ENCODE peak calls at places on chromosome 15, in eight cellular contexts. One of them, this sample, is unnamed.

GRCh38 chr15:53880353-53880752 is 97.9 kb upstream of the UNC13C start:
- DNase-seq in GM23248: no peak
- DNase-seq in astrocyte: no peak
- DNase-seq in PC-3: no peak
- DNase-seq in neuronal stem cell: no peak
- DNase-seq in fibroblast of lung: no peak
- DNase-seq in SK-N-SH: no peak
- DNase-seq in H9: no peak
- DNase-seq in this sample: no peak

GRCh38 chr15:40762919-40763800 is 708 bp upstream of the GCHFR start:
- DNase-seq in fibroblast of lung: peak; percentile 57
- DNase-seq in neuronal stem cell: no peak
- DNase-seq in PC-3: peak; percentile 75
- DNase-seq in astrocyte: peak; percentile 35
- DNase-seq in GM23248: peak; percentile 56
- DNase-seq in H9: peak; percentile 64
- DNase-seq in SK-N-SH: peak; percentile 83
- DNase-seq in this sample: no peak

GRCh38 chr15:45715528-45715927 is 80.7 kb downstream of the SQOR start:
- DNase-seq in SK-N-SH: no peak
- DNase-seq in GM23248: peak; percentile 45
- DNase-seq in PC-3: peak; percentile 30
- DNase-seq in fibroblast of lung: no peak
- DNase-seq in astrocyte: no peak
- DNase-seq in neuronal stem cell: no peak
- DNase-seq in H9: no peak
- DNase-seq in this sample: peak; percentile 25

GRCh38 chr15:40303576-40303975 is 4.2 kb downstream of the PLCB2 start:
- DNase-seq in astrocyte: no peak
- DNase-seq in GM23248: no peak
- DNase-seq in PC-3: no peak
- DNase-seq in neuronal stem cell: no peak
- DNase-seq in fibroblast of lung: no peak
- DNase-seq in H9: no peak
- DNase-seq in SK-N-SH: no peak
- DNase-seq in this sample: no peak

GRCh38 chr15:67193223-67194009 is 61.0 kb downstream of the AAGAB start:
- DNase-seq in GM23248: no peak
- DNase-seq in SK-N-SH: no peak
- DNase-seq in PC-3: no peak
- DNase-seq in neuronal stem cell: no peak
- DNase-seq in fibroblast of lung: no peak
- DNase-seq in astrocyte: no peak
- DNase-seq in H9: no peak
- DNase-seq in this sample: no peak

GRCh38 chr15:30791239-30791638 is 112.5 kb upstream of the FAN1 start:
- DNase-seq in SK-N-SH: peak; percentile 16
- DNase-seq in PC-3: peak; percentile 31
- DNase-seq in fibroblast of lung: no peak
- DNase-seq in GM23248: peak; percentile 15
- DNase-seq in H9: peak; percentile 68
- DNase-seq in astrocyte: no peak
- DNase-seq in neuronal stem cell: no peak
- DNase-seq in this sample: no peak

GRCh38 chr15:74320358-74321247 is 46.8 kb downstream of the CYP11A1 start:
- DNase-seq in astrocyte: no peak
- DNase-seq in H9: peak; percentile 64
- DNase-seq in neuronal stem cell: no peak
- DNase-seq in PC-3: peak; percentile 67
- DNase-seq in GM23248: peak; percentile 76
- DNase-seq in SK-N-SH: peak; percentile 76
- DNase-seq in fibroblast of lung: no peak
- DNase-seq in this sample: peak; percentile 53

GRCh38 chr15:98547741-98548166 is 100.6 kb upstream of the IGF1R start:
- DNase-seq in astrocyte: peak; percentile 6
- DNase-seq in SK-N-SH: no peak
- DNase-seq in H9: peak; percentile 48
- DNase-seq in fibroblast of lung: no peak
- DNase-seq in neuronal stem cell: no peak
- DNase-seq in PC-3: no peak
- DNase-seq in GM23248: peak; percentile 30
- DNase-seq in this sample: no peak

GRCh38 chr15:35692256-35692867 is 146.4 kb upstream of the DPH6 start:
- DNase-seq in PC-3: peak; percentile 16
- DNase-seq in SK-N-SH: no peak
- DNase-seq in GM23248: peak; percentile 22
- DNase-seq in H9: no peak
- DNase-seq in neuronal stem cell: no peak
- DNase-seq in astrocyte: no peak
- DNase-seq in fibroblast of lung: no peak
- DNase-seq in this sample: no peak

GRCh38 chr15:74954515-74954914 is 2.1 kb downstream of the RPP25 start:
- DNase-seq in neuronal stem cell: no peak
- DNase-seq in SK-N-SH: peak; percentile 79
- DNase-seq in H9: no peak
- DNase-seq in GM23248: peak; percentile 52
- DNase-seq in astrocyte: peak; percentile 77
- DNase-seq in fibroblast of lung: peak; percentile 85
- DNase-seq in PC-3: no peak
- DNase-seq in this sample: no peak

GRCh38 chr15:64209680-64210334 is 47.0 kb upstream of the PPIB start:
- DNase-seq in SK-N-SH: peak; percentile 41
- DNase-seq in GM23248: peak; percentile 64
- DNase-seq in fibroblast of lung: peak; percentile 42
- DNase-seq in PC-3: peak; percentile 68
- DNase-seq in astrocyte: peak; percentile 23
- DNase-seq in H9: no peak
- DNase-seq in neuronal stem cell: no peak
- DNase-seq in this sample: peak; percentile 33

GRCh38 chr15:95604634-95605036 is 725.9 kb upstream of the NR2F2 start:
- DNase-seq in H9: no peak
- DNase-seq in GM23248: peak; percentile 90
- DNase-seq in neuronal stem cell: no peak
- DNase-seq in astrocyte: peak; percentile 94
- DNase-seq in PC-3: peak; percentile 86
- DNase-seq in fibroblast of lung: peak; percentile 92
- DNase-seq in SK-N-SH: no peak
- DNase-seq in this sample: no peak

GRCh38 chr15:37096878-37097568 is 3.3 kb downstream of the MEIS2 start:
- DNase-seq in fibroblast of lung: no peak
- DNase-seq in PC-3: no peak
- DNase-seq in neuronal stem cell: peak; percentile 53
- DNase-seq in astrocyte: no peak
- DNase-seq in H9: peak; percentile 41
- DNase-seq in GM23248: peak; percentile 63
- DNase-seq in SK-N-SH: peak; percentile 54
- DNase-seq in this sample: no peak

GRCh38 chr15:99108993-99109392 is 4.1 kb downstream of the SYNM start:
- DNase-seq in neuronal stem cell: no peak
- DNase-seq in PC-3: no peak
- DNase-seq in SK-N-SH: no peak
- DNase-seq in GM23248: no peak
- DNase-seq in astrocyte: no peak
- DNase-seq in H9: no peak
- DNase-seq in fibroblast of lung: no peak
- DNase-seq in this sample: no peak

GRCh38 chr15:40516322-40516721 is 45.5 kb downstream of the CHST14 start:
- DNase-seq in neuronal stem cell: no peak
- DNase-seq in PC-3: no peak
- DNase-seq in astrocyte: no peak
- DNase-seq in fibroblast of lung: no peak
- DNase-seq in GM23248: no peak
- DNase-seq in SK-N-SH: no peak
- DNase-seq in H9: no peak
- DNase-seq in this sample: no peak

GRCh38 chr15:25249236-25250010 is 189.4 kb downstream of the UBE3A start:
- DNase-seq in PC-3: no peak
- DNase-seq in SK-N-SH: no peak
- DNase-seq in fibroblast of lung: no peak
- DNase-seq in GM23248: no peak
- DNase-seq in H9: peak; percentile 9
- DNase-seq in neuronal stem cell: no peak
- DNase-seq in astrocyte: no peak
- DNase-seq in this sample: no peak

GRCh38 chr15:98853593-98854420 is 153.8 kb downstream of the PGPEP1L start:
- DNase-seq in SK-N-SH: no peak
- DNase-seq in H9: no peak
- DNase-seq in astrocyte: no peak
- DNase-seq in fibroblast of lung: no peak
- DNase-seq in neuronal stem cell: no peak
- DNase-seq in PC-3: peak; percentile 33
- DNase-seq in GM23248: peak; percentile 55
- DNase-seq in this sample: no peak

GRCh38 chr15:29942144-29942543 is 119.9 kb upstream of the TJP1 start:
- DNase-seq in H9: no peak
- DNase-seq in fibroblast of lung: no peak
- DNase-seq in neuronal stem cell: no peak
- DNase-seq in GM23248: peak; percentile 19
- DNase-seq in astrocyte: no peak
- DNase-seq in SK-N-SH: peak; percentile 22
- DNase-seq in PC-3: peak; percentile 35
- DNase-seq in this sample: no peak

GRCh38 chr15:78909160-78909695 is 35.6 kb downstream of the CTSH start:
- DNase-seq in neuronal stem cell: no peak
- DNase-seq in fibroblast of lung: no peak
- DNase-seq in SK-N-SH: no peak
- DNase-seq in astrocyte: no peak
- DNase-seq in PC-3: no peak
- DNase-seq in GM23248: no peak
- DNase-seq in H9: no peak
- DNase-seq in this sample: no peak
- H3K4me1 ChIP-seq in neuronal stem cell: no peaks in the 10 kb centered on the region
- H3K4me1 ChIP-seq in fibroblast of lung: peaks cover 28% of the 10 kb centered on the region
- H3K4me1 ChIP-seq in SK-N-SH: peaks cover 17% of the 10 kb centered on the region
- H3K4me1 ChIP-seq in astrocyte: peaks cover 7% of the 10 kb centered on the region
- H3K4me1 ChIP-seq in PC-3: peaks cover 21% of the 10 kb centered on the region
- H3K4me1 ChIP-seq in GM23248: peaks cover 39% of the 10 kb centered on the region
- H3K4me1 ChIP-seq in H9: peaks cover 2% of the 10 kb centered on the region
- H3K4me1 ChIP-seq in this sample: no peaks in the 10 kb centered on the region

GRCh38 chr15:100918034-100918689 is 995 bp upstream of the LRRK1 start:
- DNase-seq in astrocyte: peak; percentile 53
- DNase-seq in fibroblast of lung: peak; percentile 69
- DNase-seq in PC-3: peak; percentile 89
- DNase-seq in GM23248: peak; percentile 92
- DNase-seq in SK-N-SH: peak; percentile 93
- DNase-seq in H9: peak; percentile 92
- DNase-seq in neuronal stem cell: peak; percentile 59
- DNase-seq in this sample: peak; percentile 88

GRCh38 chr15:100918690-100919480 is at the start of gene LRRK1:
- DNase-seq in SK-N-SH: peak; percentile 83
- DNase-seq in H9: no peak
- DNase-seq in neuronal stem cell: no peak
- DNase-seq in astrocyte: peak; percentile 49
- DNase-seq in PC-3: peak; percentile 58
- DNase-seq in fibroblast of lung: peak; percentile 61
- DNase-seq in GM23248: peak; percentile 70
- DNase-seq in this sample: peak; percentile 48

GRCh38 chr15:100920516-100921135 is 1.5 kb downstream of the LRRK1 start:
- DNase-seq in astrocyte: no peak
- DNase-seq in neuronal stem cell: no peak
- DNase-seq in H9: no peak
- DNase-seq in PC-3: no peak
- DNase-seq in GM23248: no peak
- DNase-seq in SK-N-SH: no peak
- DNase-seq in fibroblast of lung: no peak
- DNase-seq in this sample: no peak

GRCh38 chr15:100922192-100923040 is 3.3 kb downstream of the LRRK1 start:
- DNase-seq in neuronal stem cell: no peak
- DNase-seq in fibroblast of lung: no peak
- DNase-seq in astrocyte: no peak
- DNase-seq in SK-N-SH: no peak
- DNase-seq in GM23248: no peak
- DNase-seq in H9: no peak
- DNase-seq in PC-3: no peak
- DNase-seq in this sample: peak; percentile 63

GRCh38 chr15:100919481-100920405 is 586 bp downstream of the LRRK1 start:
- DNase-seq in SK-N-SH: peak; percentile 75
- DNase-seq in PC-3: peak; percentile 26
- DNase-seq in H9: no peak
- DNase-seq in GM23248: peak; percentile 69
- DNase-seq in fibroblast of lung: peak; percentile 42
- DNase-seq in astrocyte: peak; percentile 14
- DNase-seq in neuronal stem cell: no peak
- DNase-seq in this sample: peak; percentile 37
- H3K9ac ChIP-seq in SK-N-SH: peak overlapping the region; percentile 58
- H3K9ac ChIP-seq in PC-3: peak overlapping the region; percentile 68
- H3K9ac ChIP-seq in H9: no peak overlapping the region
- H3K9ac ChIP-seq in GM23248: peak overlapping the region; percentile 76
- H3K9ac ChIP-seq in fibroblast of lung: peak overlapping the region; percentile 65
- H3K9ac ChIP-seq in astrocyte: peak overlapping the region; percentile 69
- H3K9ac ChIP-seq in neuronal stem cell: peak overlapping the region; percentile 65
- H3K9ac ChIP-seq in this sample: peak overlapping the region; percentile 78

DNA sequence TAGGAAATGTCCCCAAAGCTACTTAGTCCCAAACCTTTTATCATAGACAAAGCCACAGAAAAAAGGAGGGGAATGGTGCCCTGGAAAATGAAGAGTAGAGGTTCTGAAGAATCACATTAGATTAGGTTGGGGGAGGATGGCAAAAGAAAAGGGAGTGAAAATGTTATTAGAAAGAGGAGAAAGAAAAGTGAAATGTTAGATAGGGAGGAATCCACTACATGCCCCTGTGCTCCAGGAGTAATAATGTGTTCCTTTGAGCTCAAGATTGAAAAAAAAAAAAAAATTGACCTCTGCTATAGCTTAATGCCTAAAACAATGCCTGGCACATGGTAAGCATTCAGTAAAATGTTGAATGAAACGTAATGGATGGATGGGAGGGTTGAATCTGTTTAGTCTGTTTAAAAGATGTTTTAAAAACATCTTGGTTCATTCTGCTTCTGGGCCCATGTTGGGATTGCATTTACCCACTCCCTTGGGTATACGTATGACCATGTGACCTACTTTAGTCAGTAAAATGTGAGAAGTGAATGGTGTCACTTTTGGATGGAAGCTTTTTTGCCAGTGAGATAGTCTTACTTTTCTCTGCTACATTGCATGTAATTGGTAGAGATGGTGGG is 19.0 kb downstream of the MAPK6 start:
- DNase-seq in GM23248: no peak
- DNase-seq in fibroblast of lung: no peak
- DNase-seq in PC-3: no peak
- DNase-seq in astrocyte: no peak
- DNase-seq in neuronal stem cell: no peak
- DNase-seq in H9: no peak
- DNase-seq in SK-N-SH: no peak
- DNase-seq in this sample: no peak
- H3K4me1 ChIP-seq in GM23248: peaks cover 16% of the 10 kb centered on the region
- H3K4me1 ChIP-seq in fibroblast of lung: peaks cover 5% of the 10 kb centered on the region
- H3K4me1 ChIP-seq in PC-3: peaks cover 14% of the 10 kb centered on the region
- H3K4me1 ChIP-seq in astrocyte: peaks cover 13% of the 10 kb centered on the region
- H3K4me1 ChIP-seq in neuronal stem cell: peaks cover 10% of the 10 kb centered on the region
- H3K4me1 ChIP-seq in H9: peaks cover 5% of the 10 kb centered on the region
- H3K4me1 ChIP-seq in SK-N-SH: peaks cover 10% of the 10 kb centered on the region
- H3K4me1 ChIP-seq in this sample: peaks cover 48% of the 10 kb centered on the region

GRCh38 chr15:83362706-83363105 is 78.2 kb upstream of the BNC1 start:
- DNase-seq in PC-3: no peak
- DNase-seq in SK-N-SH: no peak
- DNase-seq in GM23248: no peak
- DNase-seq in astrocyte: no peak
- DNase-seq in fibroblast of lung: no peak
- DNase-seq in neuronal stem cell: no peak
- DNase-seq in H9: no peak
- DNase-seq in this sample: no peak

GRCh38 chr15:83364541-83364940 is 80.1 kb upstream of the BNC1 start:
- DNase-seq in GM23248: no peak
- DNase-seq in neuronal stem cell: no peak
- DNase-seq in PC-3: no peak
- DNase-seq in fibroblast of lung: no peak
- DNase-seq in astrocyte: no peak
- DNase-seq in SK-N-SH: no peak
- DNase-seq in H9: no peak
- DNase-seq in this sample: no peak

GRCh38 chr15:83365370-83365938 is 81.0 kb upstream of the BNC1 start:
- DNase-seq in PC-3: peak; percentile 47
- DNase-seq in SK-N-SH: peak; percentile 55
- DNase-seq in astrocyte: peak; percentile 58
- DNase-seq in fibroblast of lung: peak; percentile 64
- DNase-seq in neuronal stem cell: no peak
- DNase-seq in H9: peak; percentile 51
- DNase-seq in GM23248: peak; percentile 84
- DNase-seq in this sample: peak; percentile 50
- H3K9ac ChIP-seq in PC-3: peak overlapping the region; percentile 37
- H3K9ac ChIP-seq in SK-N-SH: no peak overlapping the region
- H3K9ac ChIP-seq in astrocyte: peak overlapping the region; percentile 64
- H3K9ac ChIP-seq in fibroblast of lung: no peak overlapping the region
- H3K9ac ChIP-seq in neuronal stem cell: no peak overlapping the region
- H3K9ac ChIP-seq in H9: no peak overlapping the region
- H3K9ac ChIP-seq in GM23248: peak overlapping the region; percentile 59
- H3K9ac ChIP-seq in this sample: no peak overlapping the region